ENCODE peak calls at places on chromosomes 13 and 19, in four cellular contexts. L is astrocyte, X is fibroblast of lung, K is neural progenitor cell. G is an unnamed sample. For H3K4me1, the result is how much of the 10 kb centered on the place peaks cover.

GRCh38 chr19:35216833-35217707 is 11.5 kb downstream of the FAM187B start:
- DNase-seq in K (no peak), L (no peak), X (no peak), G (no peak)

GRCh38 chr13:92649140-92649813 is 577.3 kb upstream of the GPC6 start:
- DNase-seq in X (no peak), L (no peak), K (no peak), G (no peak)

GRCh38 chr13:23547000-23547590 is 23.1 kb upstream of the TNFRSF19 start:
- DNase-seq in L (peak), X (peak), K (peak), G (no peak)

GRCh38 chr19:14167594-14168138 is 31.3 kb upstream of the ASF1B start:
- DNase-seq in K (no peak), X (no peak), L (no peak), G (no peak)

GRCh38 chr19:39406656-39407393 is at the start of gene ZFP36:
- DNase-seq in L (no peak), K (peak), X (peak), G (no peak)

GRCh38 chr13:34419025-34419424 is 523.0 kb upstream of the NBEA start:
- DNase-seq in L (no peak), X (no peak), K (no peak), G (no peak)

GRCh38 chr13:38309397-38309796 is 40.3 kb upstream of the UFM1 start:
- DNase-seq in L (no peak), K (no peak), X (no peak), G (peak)

GRCh38 chr19:35011091-35011689 is 11.1 kb downstream of the GRAMD1A start:
- DNase-seq in K (no peak), L (no peak), X (no peak), G (no peak)

GRCh38 chr13:109764474-109765292 is 21.7 kb downstream of the IRS2 start:
- DNase-seq in X (peak), K (peak), L (peak), G (peak)

GRCh38 chr13:39374741-39375189 is 228.2 kb downstream of the LHFPL6 start:
- DNase-seq in K (no peak), X (peak), L (no peak), G (peak)

GRCh38 chr19:16027528-16027927 is 48.8 kb upstream of the TPM4 start:
- DNase-seq in K (no peak), L (no peak), X (no peak), G (no peak)

GRCh38 chr13:111521691-111522229 is 201.3 kb downstream of the TEX29 start:
- DNase-seq in X (no peak), K (no peak), L (no peak), G (no peak)

GRCh38 chr19:12721656-12722565 is 1.8 kb downstream of the TNPO2 start:
- DNase-seq in L (peak), X (peak), K (peak), G (no peak)

GRCh38 chr19:48394331-48395169 is 1.1 kb downstream of the GRIN2D start:
- DNase-seq in X (no peak), K (no peak), L (no peak), G (no peak)

GRCh38 chr19:2474232-2475017 is 1.5 kb upstream of the GADD45B start:
- DNase-seq in X (peak), K (peak), L (peak), G (no peak)

GRCh38 chr19:401836-402535 is 7.0 kb downstream of the C2CD4C start:
- DNase-seq in X (no peak), L (no peak), K (no peak), G (no peak)

GRCh38 chr19:52786078-52786463 is 520 bp downstream of the ZNF600 start:
- DNase-seq in K (peak), X (no peak), L (no peak), G (no peak)

GRCh38 chr13:92136449-92137180 is 738.2 kb downstream of the GPC5 start:
- DNase-seq in X (peak), L (peak), K (no peak), G (no peak)

GRCh38 chr19:1406496-1406817 is 929 bp upstream of the DAZAP1 start:
- DNase-seq in K (no peak), L (no peak), X (no peak), G (no peak)

GRCh38 chr13:26656919-26657318 is 99.4 kb downstream of the WASF3 start:
- DNase-seq in K (peak), X (peak), L (peak), G (no peak)

GRCh38 chr13:112845511-112846144 is 123.4 kb upstream of the MCF2L start:
- DNase-seq in X (no peak), L (no peak), K (no peak), G (no peak)

GRCh38 chr13:63910406-63910957 is 2494.8 kb upstream of the PCDH20 start:
- DNase-seq in X (peak), K (peak), L (peak), G (no peak)

GRCh38 chr13:110306960-110307696 is at the start of the genes COL4A1 and COL4A2:
- DNase-seq in X (peak), K (peak), L (peak), G (no peak)

GRCh38 chr19:28498404-28498976 is 714.5 kb downstream of the UQCRFS1 start:
- DNase-seq in L (peak), K (no peak), X (peak), G (no peak)

GRCh38 chr13:111658150-111659100 is 338.0 kb downstream of the TEX29 start:
- DNase-seq in X (no peak), L (no peak), K (peak), G (no peak)

GRCh38 chr19:49954933-49955332 is 6.0 kb downstream of the SIGLEC11 start:
- DNase-seq in L (no peak), X (no peak), K (no peak), G (no peak)

GRCh38 chr19:29293736-29294342 is 80.9 kb upstream of the UQCRFS1 start:
- DNase-seq in L (no peak), K (no peak), X (no peak), G (no peak)

GRCh38 chr19:53541971-53542370 is 4.0 kb downstream of the ZNF331 start:
- DNase-seq in L (no peak), X (no peak), K (no peak), G (no peak)

GRCh38 chr19:39929750-39930149 is 4.7 kb downstream of the FCGBP start:
- DNase-seq in X (no peak), K (no peak), L (no peak), G (no peak)

GRCh38 chr13:32254416-32254815 is 60.7 kb downstream of the ZAR1L start:
- DNase-seq in L (no peak), K (no peak), X (no peak), G (no peak)

GRCh38 chr13:97921146-97921776 is 32.2 kb upstream of the IPO5 start:
- DNase-seq in L (no peak), X (no peak), K (no peak), G (no peak)

GRCh38 chr19:49506575-49507105 is 5.8 kb upstream of the FCGRT start:
- DNase-seq in L (no peak), K (peak), X (no peak), G (no peak)

GRCh38 chr13:98415326-98416070 is 161.4 kb downstream of the STK24 start:
- DNase-seq in X (no peak), K (no peak), L (no peak), G (no peak)

GRCh38 chr13:110305544-110305943 is 1.4 kb downstream of the COL4A1 start:
- DNase-seq in K (no peak), X (no peak), L (no peak), G (no peak)

GRCh38 chr19:33811736-33812387 is 15.2 kb downstream of the KCTD15 start:
- DNase-seq in L (no peak), X (no peak), K (no peak), G (no peak)

GRCh38 chr13:25046985-25047660 is 48.8 kb upstream of the PABPC3 start:
- DNase-seq in K (peak), X (peak), L (peak), G (no peak)

GRCh38 chr13:100722517-100722916 is 47.9 kb upstream of the TMTC4 start:
- DNase-seq in X (no peak), L (no peak), K (peak), G (no peak)

DNA sequence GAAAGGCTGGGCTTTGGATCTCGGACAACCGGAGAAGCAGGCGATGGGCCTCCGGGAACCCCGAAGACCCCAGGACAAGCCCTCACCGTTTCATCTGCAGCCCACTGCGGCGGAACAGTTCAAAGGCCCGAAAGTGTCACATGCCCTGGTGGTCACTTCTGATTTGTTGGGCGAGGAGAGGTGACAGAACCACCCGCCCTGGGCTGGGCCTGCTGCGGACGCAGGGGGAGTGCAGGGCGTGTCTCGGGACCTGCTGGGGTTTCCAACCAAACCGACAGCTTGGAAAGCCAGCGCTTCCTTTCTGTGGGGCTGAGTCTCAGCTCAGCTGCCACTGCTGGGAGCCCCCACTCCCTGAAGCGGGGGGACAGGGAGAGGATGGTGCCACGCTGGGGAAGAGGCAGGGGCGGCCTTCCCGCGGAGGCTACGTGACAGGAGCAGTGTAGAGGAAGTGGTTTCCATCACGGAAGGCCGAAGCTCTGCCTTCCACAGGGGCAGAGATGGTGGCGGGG is 22.8 kb upstream of the ZBTB7A start:
- DNase-seq in L (no peak), K (no peak), X (no peak), G (no peak)
- H3K4me1 ChIP-seq in L (under half), K (under half), X (under half), G (under half)

GRCh38 chr13:29923554-29924481 is 73.4 kb upstream of the UBL3 start:
- DNase-seq in L (peak), K (peak), X (peak), G (no peak)
- H3K9ac ChIP-seq in L (peak), K (no peak), X (no peak), G (peak)

DNA sequence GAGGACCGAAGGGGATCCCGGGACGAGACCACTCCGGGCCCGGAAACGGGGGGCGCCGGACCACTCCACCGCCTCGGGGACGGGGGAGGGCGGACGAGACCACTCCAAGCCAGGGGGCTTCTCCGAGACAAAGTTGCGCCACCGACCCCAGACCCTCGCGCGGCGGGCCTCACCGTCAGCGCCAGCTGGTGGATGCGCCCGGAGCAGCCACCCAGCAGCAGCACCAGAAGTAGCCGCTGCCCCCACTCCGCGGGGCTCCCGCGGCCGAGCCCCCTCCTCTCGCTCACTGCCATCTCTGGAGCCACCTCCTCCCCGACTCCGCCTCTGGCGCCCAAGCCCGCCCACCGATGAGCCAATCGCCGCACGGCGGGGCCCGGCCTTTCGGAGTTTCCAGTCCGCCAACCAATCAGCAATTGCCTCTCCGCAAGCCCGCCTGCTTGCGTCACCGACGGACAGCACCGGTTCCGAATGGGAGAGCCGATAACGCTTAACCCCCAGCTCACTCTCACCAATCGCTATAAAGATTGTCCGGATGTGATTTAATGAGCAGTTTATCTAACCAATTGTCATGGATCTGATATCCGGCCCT is at the start of gene GPR108:
- DNase-seq in L (peak), K (peak), X (peak), G (peak)
- H3K4me1 ChIP-seq in L (under half), K (under half), X (under half), G (under half)

DNA sequence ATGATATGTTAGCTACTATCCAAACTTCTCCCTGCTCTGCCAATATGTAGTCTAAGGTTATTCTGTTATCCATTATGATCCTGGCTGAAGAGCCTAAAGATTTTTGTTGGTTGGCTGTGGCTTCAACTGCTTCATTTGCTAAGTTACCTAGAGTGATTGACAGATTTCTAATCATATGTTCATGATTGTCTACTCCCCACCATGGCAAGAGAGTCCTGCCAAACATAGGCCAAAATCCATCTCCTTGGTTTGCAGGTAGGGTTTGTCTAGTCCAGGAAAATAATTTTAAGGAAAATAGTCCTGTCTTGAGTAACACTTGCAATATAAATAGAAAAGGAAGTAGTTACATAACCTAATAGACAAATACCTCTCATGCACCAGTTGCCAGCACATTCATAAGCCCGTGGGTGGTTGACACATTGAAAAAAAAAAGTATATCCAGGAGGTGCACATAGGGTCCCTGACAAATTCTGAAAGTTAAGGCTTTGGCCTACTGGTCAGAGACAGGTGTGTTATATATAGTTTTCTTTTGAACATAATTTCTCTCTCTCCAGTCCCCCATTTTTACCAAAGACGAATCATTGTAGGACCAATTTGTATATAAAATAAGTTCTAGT is 5.4 kb upstream of the CBY2 start:
- DNase-seq in X (peak), K (no peak), L (peak), G (no peak)
- H3K9ac ChIP-seq in X (no peak), K (no peak), L (no peak), G (no peak)

DNA sequence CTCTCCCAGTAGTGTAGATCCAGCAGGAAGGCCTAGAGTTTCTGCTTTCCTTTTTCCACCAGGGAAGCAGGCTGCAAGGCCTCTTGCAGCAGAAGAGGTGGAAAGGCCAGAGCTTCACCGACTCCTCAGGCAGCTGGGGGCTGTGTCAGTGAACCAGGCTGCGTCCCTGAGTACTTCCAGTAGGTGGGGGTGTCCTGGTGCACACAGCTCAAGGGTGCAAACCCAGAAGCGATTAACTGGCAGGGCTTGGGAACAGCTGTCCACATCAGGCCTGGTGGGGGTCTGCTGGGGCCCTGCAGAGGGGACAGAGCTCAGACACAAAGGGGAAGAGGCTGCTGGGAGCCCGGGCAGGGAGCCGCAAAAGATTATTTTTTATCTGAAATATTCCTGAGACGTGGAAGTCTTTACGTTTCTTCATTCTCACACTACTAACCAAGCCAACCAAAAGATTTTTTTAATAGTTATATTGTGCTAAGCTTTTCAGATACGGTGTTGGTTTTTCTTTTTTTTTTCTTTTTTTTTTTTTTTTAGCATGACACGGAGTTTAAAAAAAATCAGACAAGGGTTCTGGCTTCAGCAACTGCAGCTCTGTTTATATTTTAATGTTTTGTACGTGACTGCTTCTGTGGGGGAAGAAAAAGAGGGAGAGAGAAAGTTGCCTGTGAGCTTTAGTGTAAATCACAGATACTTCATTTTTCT is 11.0 kb downstream of the TSHZ3 start:
- DNase-seq in X (peak), K (peak), L (peak), G (no peak)
- H3K4me1 ChIP-seq in X (under half), K (under half), L (under half), G (under half)